ENCODE peak calls at places on chromosomes 6 and 20, in eight cellular contexts. B is tibial nerve, M is right lobe of liver, A is spleen, U is esophagus muscularis mucosa, E is IMR-90, J is A549, R is ovary. K is an unnamed sample.

GRCh38 chr20:49699200-49699992 is 14.3 kb downstream of the B4GALT5 start:
- DNase-seq in A (no peak), E (peak), U (no peak), M (no peak), R (no peak), J (peak), B (no peak), K (no peak)

GRCh38 chr6:106056060-106056737 is 29.9 kb upstream of the PRDM1 start:
- DNase-seq in A (no peak), M (no peak), J (no peak), B (no peak), R (no peak), U (peak), E (no peak), K (no peak)

GRCh38 chr6:71720705-71721104 is 165.6 kb upstream of the RIMS1 start:
- DNase-seq in R (no peak), J (no peak), E (no peak), U (no peak), B (no peak), M (no peak), A (no peak), K (no peak)

GRCh38 chr6:108592371-108593337 is 31.9 kb downstream of the FOXO3 start:
- DNase-seq in J (no peak), A (peak), U (no peak), E (peak), M (no peak), R (no peak), B (peak), K (peak)

GRCh38 chr6:116370717-116371383 is at the start of gene DSE:
- DNase-seq in J (peak), B (peak), U (peak), E (peak), R (peak), A (peak), M (peak), K (peak)

GRCh38 chr6:22227824-22228610 is 68.8 kb downstream of the PRL start:
- DNase-seq in R (no peak), J (no peak), M (no peak), B (no peak), A (no peak), E (no peak), U (no peak), K (no peak)

GRCh38 chr6:4280721-4281120 is 145.3 kb upstream of the ECI2 start:
- DNase-seq in B (no peak), M (no peak), E (peak), R (no peak), J (peak), U (no peak), A (no peak), K (no peak)

GRCh38 chr6:34671801-34672656 is 24.5 kb downstream of the ILRUN start:
- DNase-seq in B (no peak), U (no peak), E (peak), R (no peak), J (no peak), M (no peak), A (peak), K (no peak)

GRCh38 chr20:37236462-37236861 is 25.2 kb downstream of the GHRH start:
- DNase-seq in E (no peak), A (no peak), J (no peak), M (no peak), R (no peak), B (no peak), U (no peak), K (peak)

GRCh38 chr20:44950368-44950767 is 9.8 kb downstream of the TOMM34 start:
- DNase-seq in A (no peak), J (no peak), E (no peak), R (no peak), U (no peak), B (no peak), M (no peak), K (no peak)

GRCh38 chr6:71252960-71253359 is 35.7 kb upstream of the OGFRL1 start:
- DNase-seq in M (no peak), B (no peak), E (no peak), J (no peak), A (no peak), U (no peak), R (no peak), K (no peak)

GRCh38 chr6:24929255-24929654 is 6.5 kb downstream of the RIPOR2 start:
- DNase-seq in B (no peak), J (no peak), A (peak), R (no peak), M (no peak), U (peak), E (no peak), K (no peak)

GRCh38 chr6:170279977-170280688 is 10.7 kb downstream of the DLL1 start:
- DNase-seq in R (peak), U (no peak), M (no peak), B (no peak), A (peak), J (peak), E (peak), K (peak)

GRCh38 chr6:83514877-83515466 is 2.6 kb downstream of the PRSS35 start:
- DNase-seq in A (no peak), E (peak), B (peak), J (peak), M (no peak), U (no peak), R (no peak), K (no peak)

GRCh38 chr20:23368316-23369110 is 6.5 kb downstream of the GZF1 start:
- DNase-seq in A (no peak), E (peak), M (no peak), J (no peak), B (no peak), R (no peak), U (no peak), K (no peak)

GRCh38 chr6:147508073-147508870 is at the start of gene SAMD5:
- DNase-seq in R (peak), M (peak), A (peak), U (no peak), E (peak), J (peak), B (no peak), K (no peak)

GRCh38 chr6:27814665-27815424 is 97.4 kb downstream of the OR2B2 start:
- DNase-seq in R (peak), B (peak), E (peak), M (no peak), A (peak), U (no peak), J (no peak), K (no peak)

GRCh38 chr20:58010186-58010585 is 218.3 kb downstream of the ANKRD60 start:
- DNase-seq in E (no peak), R (no peak), M (peak), U (no peak), A (peak), B (no peak), J (no peak), K (no peak)

GRCh38 chr20:60172306-60172984 is 214.2 kb downstream of the CDH26 start:
- DNase-seq in R (no peak), M (no peak), A (no peak), B (peak), J (no peak), E (no peak), U (peak), K (no peak)

GRCh38 chr20:57998276-57998675 is 230.2 kb downstream of the ANKRD60 start:
- DNase-seq in E (no peak), A (no peak), R (no peak), M (no peak), B (no peak), U (no peak), J (no peak), K (no peak)

GRCh38 chr20:49167811-49168507 is 20.2 kb downstream of the STAU1 start:
- DNase-seq in E (peak), M (no peak), J (no peak), B (no peak), R (no peak), A (no peak), U (no peak), K (peak)

GRCh38 chr20:19435820-19436219 is 223.4 kb downstream of the SLC24A3 start:
- DNase-seq in U (no peak), M (no peak), J (no peak), E (no peak), A (no peak), R (no peak), B (no peak), K (no peak)

GRCh38 chr20:35301426-35301825 is 9.2 kb upstream of the FAM83C start:
- DNase-seq in M (no peak), B (no peak), E (peak), J (no peak), R (no peak), A (no peak), U (no peak), K (no peak)

GRCh38 chr6:166705070-166705469 is 78.0 kb upstream of the RPS6KA2 start:
- DNase-seq in R (no peak), U (no peak), A (no peak), E (no peak), M (peak), B (no peak), J (no peak), K (no peak)

GRCh38 chr20:33322456-33322855 is 39.4 kb downstream of the BPIFB1 start:
- DNase-seq in U (no peak), B (no peak), M (no peak), E (no peak), J (no peak), R (no peak), A (no peak), K (no peak)

GRCh38 chr6:132231121-132231520 is 170.2 kb downstream of the MOXD1 start:
- DNase-seq in J (no peak), E (no peak), U (no peak), B (no peak), R (no peak), M (no peak), A (no peak), K (no peak)

GRCh38 chr6:145815875-145816274 is 1.3 kb upstream of the FBXO30 start:
- DNase-seq in U (no peak), A (no peak), E (peak), J (no peak), M (no peak), B (no peak), R (no peak), K (no peak)

GRCh38 chr6:35230950-35231349 is 17.2 kb downstream of the SCUBE3 start:
- DNase-seq in M (peak), R (no peak), A (peak), J (no peak), U (no peak), B (no peak), E (no peak), K (no peak)

GRCh38 chr6:30740993-30741784 is 1.3 kb downstream of the FLOT1 start:
- DNase-seq in J (no peak), U (no peak), B (no peak), R (no peak), A (no peak), E (peak), M (no peak), K (no peak)

GRCh38 chr20:61562897-61563504 is 310.9 kb downstream of the CDH4 start:
- DNase-seq in U (no peak), B (no peak), M (no peak), J (no peak), E (no peak), A (peak), R (no peak), K (no peak)

DNA sequence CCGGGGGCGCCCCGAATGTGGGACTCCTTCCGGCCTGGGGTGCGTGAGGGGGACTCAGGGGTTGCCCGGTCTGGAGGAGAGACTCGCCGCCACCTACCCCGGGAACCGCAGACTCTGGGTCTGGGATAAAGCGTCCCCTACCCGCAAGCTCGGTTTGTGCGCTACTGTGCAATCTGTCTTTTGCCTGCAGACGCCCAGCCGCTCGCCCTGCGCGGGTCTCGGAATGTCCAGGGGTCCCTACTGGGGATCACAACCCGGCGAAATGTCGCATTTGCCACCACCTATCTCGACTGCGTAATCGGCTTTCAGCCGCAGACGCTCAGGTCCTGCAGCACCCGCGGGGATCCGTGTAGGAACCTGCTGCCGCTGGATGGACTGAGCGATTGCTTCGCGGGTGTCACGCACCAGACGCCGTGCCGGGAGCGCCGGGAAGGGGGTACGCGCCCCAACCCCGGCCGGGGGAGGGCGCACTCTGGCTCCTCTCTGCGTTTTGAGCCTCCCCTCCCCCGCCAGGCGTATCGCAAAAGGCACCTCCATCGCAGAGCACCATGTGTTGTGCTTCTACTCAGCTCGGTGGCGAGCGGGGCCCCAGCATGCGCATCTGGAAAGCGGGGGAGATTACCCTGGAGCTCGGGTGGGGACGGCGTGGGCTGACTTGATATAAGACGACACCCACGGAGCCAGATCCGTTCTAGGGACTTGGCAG is 824 bp upstream of the PTPRA start:
- DNase-seq in J (peak), A (peak), U (no peak), B (peak), M (peak), E (peak), R (peak), K (peak)
- H3K27ac ChIP-seq in J (peak), A (peak), U (peak), B (peak), M (peak), E (no peak), R (no peak), K (peak)

GRCh38 chr6:148653138-148653776 is 93.6 kb upstream of the UST start:
- DNase-seq in A (no peak), U (no peak), B (no peak), M (no peak), J (no peak), R (no peak), E (no peak), K (no peak)

GRCh38 chr6:148658701-148659100 is 88.1 kb upstream of the UST start:
- DNase-seq in B (no peak), R (no peak), U (no peak), J (no peak), M (no peak), A (no peak), E (no peak), K (no peak)

GRCh38 chr6:148657053-148657452 is 89.8 kb upstream of the UST start:
- DNase-seq in E (peak), B (no peak), M (no peak), J (no peak), A (no peak), R (no peak), U (no peak), K (no peak)
- H3K4me3 ChIP-seq in E (no peak), B (no peak), M (no peak), J (no peak), A (no peak), R (no peak), U (no peak), K (no peak)

GRCh38 chr6:29590218-29590808 is 5.4 kb downstream of the OR2H2 start:
- DNase-seq in E (no peak), J (no peak), A (no peak), M (no peak), R (no peak), U (no peak), B (no peak), K (no peak)
- TF ChIP-seq POLR2A in E (no peak), J (no peak), A (no peak), M (no peak), R (no peak), U (no peak), B (no peak), K (no peak)

GRCh38 chr20:41307021-41307420 is 10.5 kb downstream of the ZHX3 start:
- DNase-seq in R (no peak), A (no peak), B (no peak), J (no peak), E (no peak), M (no peak), U (no peak), K (no peak)

GRCh38 chr20:41306061-41306727 is 11.3 kb downstream of the ZHX3 start:
- DNase-seq in E (no peak), J (no peak), B (no peak), A (no peak), R (no peak), U (no peak), M (no peak), K (no peak)

GRCh38 chr20:41300906-41301305 is 16.6 kb downstream of the ZHX3 start:
- DNase-seq in M (no peak), E (no peak), B (no peak), R (no peak), A (no peak), J (no peak), U (peak), K (no peak)

GRCh38 chr20:41304413-41305079 is 13.0 kb downstream of the ZHX3 start:
- DNase-seq in B (no peak), M (no peak), A (no peak), E (no peak), J (no peak), R (no peak), U (no peak), K (no peak)

DNA sequence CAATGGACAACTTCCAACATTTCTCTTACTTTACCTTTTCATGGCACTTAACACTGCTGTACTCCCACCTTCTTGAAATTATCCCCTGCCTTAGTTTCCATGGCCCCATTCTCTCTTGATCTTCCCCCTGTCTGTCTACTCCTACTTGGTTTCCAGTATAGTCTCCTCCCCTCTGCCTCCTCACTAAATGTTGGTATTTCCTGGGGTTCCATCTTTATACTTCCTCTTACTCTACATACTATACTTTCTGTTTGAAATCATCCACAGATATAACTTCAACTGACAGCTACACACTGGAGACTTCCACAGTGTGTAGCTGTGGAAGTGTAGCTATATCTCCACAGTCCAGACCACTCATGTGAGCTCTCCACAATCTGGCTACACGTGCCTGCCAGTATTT is 13.5 kb downstream of the ZHX3 start:
- DNase-seq in J (no peak), A (no peak), M (no peak), U (no peak), R (no peak), E (no peak), B (no peak), K (no peak)
- H3K27ac ChIP-seq in J (no peak), A (no peak), M (no peak), U (no peak), R (no peak), E (no peak), B (no peak), K (no peak)

GRCh38 chr6:1313755-1314503 is 2.0 kb downstream of the FOXQ1 start:
- DNase-seq in J (no peak), U (no peak), B (no peak), E (no peak), M (peak), A (no peak), R (no peak), K (no peak)
- H3K4me3 ChIP-seq in J (peak), U (peak), B (no peak), E (peak), M (no peak), A (peak), R (no peak), K (no peak)

GRCh38 chr6:73523434-73524123 is 2.7 kb upstream of the EEF1A1 start:
- DNase-seq in E (peak), R (peak), J (no peak), U (no peak), M (peak), B (peak), A (peak), K (peak)
- TF ChIP-seq POLR2A in E (no peak), R (no peak), J (peak), U (no peak), M (peak), B (peak), A (no peak), K (peak)

GRCh38 chr20:47349365-47350180 is 6.9 kb downstream of the ZMYND8 start:
- DNase-seq in B (no peak), J (no peak), U (no peak), M (no peak), A (no peak), R (no peak), E (peak), K (no peak)
- H3K27ac ChIP-seq in B (peak), J (peak), U (peak), M (peak), A (peak), R (peak), E (peak), K (peak)